ENCODE peak calls at places on chromosome 16, in eight cellular contexts. D is BJ, U is GM12865, J is AG04450, C is mesenchymal stem cell, X is uterus, T is fibroblast of the aortic adventitia, Y is cardiac muscle cell. L is an unnamed sample.
A peak's percentile ranks its signal among the peaks of the same experiment; 100 is the strongest.

GRCh38 chr16:76654421-76654820 is 377.2 kb downstream of the CNTNAP4 start:
- DNase-seq in D (no peak), X (no peak), U (no peak), J (no peak), Y (no peak), C (no peak), T (no peak), L (no peak)

GRCh38 chr16:27235055-27235937 is 32.0 kb downstream of the KDM8 start:
- DNase-seq in U (peak; percentile 83), Y (peak; percentile 96), J (no peak), C (peak; percentile 96), X (peak; percentile 83), T (peak; percentile 93), D (peak; percentile 65), L (peak; percentile 87)

GRCh38 chr16:50259334-50260205 is 6.8 kb upstream of the ADCY7 start:
- DNase-seq in D (no peak), J (no peak), T (peak; percentile 46), Y (peak; percentile 66), X (peak; percentile 44), U (no peak), C (peak; percentile 24), L (no peak)

GRCh38 chr16:65547799-65548446 is 426.1 kb upstream of the CDH11 start:
- DNase-seq in J (peak; percentile 83), X (no peak), T (peak; percentile 98), Y (peak; percentile 98), U (no peak), D (peak; percentile 80), C (peak; percentile 81), L (no peak)

GRCh38 chr16:4376126-4376819 is 4.6 kb downstream of the VASN start:
- DNase-seq in Y (peak; percentile 92), X (peak; percentile 97), C (no peak), T (peak; percentile 94), D (no peak), U (no peak), J (peak; percentile 57), L (peak; percentile 93)

GRCh38 chr16:15607700-15608396 is 35.1 kb downstream of the MARF1 start:
- DNase-seq in D (no peak), Y (peak; percentile 65), X (peak; percentile 58), C (peak; percentile 85), U (no peak), T (peak; percentile 45), J (peak; percentile 18), L (peak; percentile 39)

GRCh38 chr16:21023509-21024202 is 123.1 kb downstream of the LYRM1 start:
- DNase-seq in D (no peak), X (no peak), U (no peak), T (peak; percentile 33), J (no peak), Y (peak; percentile 64), C (no peak), L (no peak)

GRCh38 chr16:17154981-17155380 is 315.8 kb downstream of the XYLT1 start:
- DNase-seq in C (no peak), Y (no peak), T (no peak), U (no peak), X (no peak), D (no peak), J (no peak), L (no peak)

GRCh38 chr16:84898447-84898846 is 78.7 kb downstream of the CRISPLD2 start:
- DNase-seq in Y (no peak), D (no peak), X (no peak), U (no peak), J (no peak), T (no peak), C (no peak), L (no peak)

GRCh38 chr16:24685539-24686432 is 43.7 kb upstream of the TNRC6A start:
- DNase-seq in C (peak; percentile 95), U (no peak), T (peak; percentile 79), D (peak; percentile 66), X (peak; percentile 83), J (no peak), Y (peak; percentile 93), L (peak; percentile 64)

GRCh38 chr16:62077998-62078397 is 41.8 kb upstream of the CDH8 start:
- DNase-seq in Y (no peak), T (no peak), U (peak; percentile 8), J (no peak), X (no peak), C (no peak), D (no peak), L (no peak)

GRCh38 chr16:74143171-74143570 is 153.4 kb upstream of the PSMD7 start:
- DNase-seq in J (no peak), C (no peak), D (no peak), X (no peak), T (no peak), Y (no peak), U (no peak), L (no peak)

GRCh38 chr16:75341934-75342811 is 90.7 kb upstream of the BCAR1 start:
- DNase-seq in T (peak; percentile 73), C (peak; percentile 63), Y (peak; percentile 56), D (peak; percentile 39), X (no peak), U (no peak), J (no peak), L (no peak)

GRCh38 chr16:14193316-14193871 is 122.3 kb downstream of the MRTFB start:
- DNase-seq in J (no peak), Y (no peak), X (no peak), C (no peak), D (no peak), T (no peak), U (peak; percentile 70), L (no peak)

GRCh38 chr16:56736476-56736875 is 6.5 kb downstream of the NUP93 start:
- DNase-seq in T (no peak), C (no peak), Y (no peak), D (no peak), J (no peak), X (no peak), U (no peak), L (no peak)

GRCh38 chr16:56657555-56658430 is at the start of gene MT1F:
- DNase-seq in Y (peak; percentile 55), D (no peak), U (peak; percentile 33), C (peak; percentile 49), J (no peak), T (no peak), X (peak; percentile 36), L (peak; percentile 94)

GRCh38 chr16:28869201-28869600 is 5.6 kb downstream of the SH2B1 start:
- DNase-seq in Y (no peak), X (no peak), T (no peak), D (no peak), U (no peak), C (no peak), J (no peak), L (no peak)

GRCh38 chr16:52912565-52913173 is 140.0 kb downstream of the CHD9NB start:
- DNase-seq in J (peak; percentile 6), C (peak; percentile 31), X (peak; percentile 24), D (no peak), T (peak; percentile 25), U (peak; percentile 67), Y (peak; percentile 65), L (no peak)

GRCh38 chr16:15434425-15435215 is at the start of gene BMERB1:
- DNase-seq in J (no peak), X (peak; percentile 74), T (peak; percentile 77), C (peak; percentile 83), U (peak; percentile 34), D (no peak), Y (peak; percentile 82), L (no peak)

GRCh38 chr16:21339927-21340326 is 61.8 kb upstream of the CRYM start:
- DNase-seq in J (no peak), D (no peak), Y (no peak), T (peak; percentile 42), C (no peak), U (no peak), X (no peak), L (no peak)

DNA sequence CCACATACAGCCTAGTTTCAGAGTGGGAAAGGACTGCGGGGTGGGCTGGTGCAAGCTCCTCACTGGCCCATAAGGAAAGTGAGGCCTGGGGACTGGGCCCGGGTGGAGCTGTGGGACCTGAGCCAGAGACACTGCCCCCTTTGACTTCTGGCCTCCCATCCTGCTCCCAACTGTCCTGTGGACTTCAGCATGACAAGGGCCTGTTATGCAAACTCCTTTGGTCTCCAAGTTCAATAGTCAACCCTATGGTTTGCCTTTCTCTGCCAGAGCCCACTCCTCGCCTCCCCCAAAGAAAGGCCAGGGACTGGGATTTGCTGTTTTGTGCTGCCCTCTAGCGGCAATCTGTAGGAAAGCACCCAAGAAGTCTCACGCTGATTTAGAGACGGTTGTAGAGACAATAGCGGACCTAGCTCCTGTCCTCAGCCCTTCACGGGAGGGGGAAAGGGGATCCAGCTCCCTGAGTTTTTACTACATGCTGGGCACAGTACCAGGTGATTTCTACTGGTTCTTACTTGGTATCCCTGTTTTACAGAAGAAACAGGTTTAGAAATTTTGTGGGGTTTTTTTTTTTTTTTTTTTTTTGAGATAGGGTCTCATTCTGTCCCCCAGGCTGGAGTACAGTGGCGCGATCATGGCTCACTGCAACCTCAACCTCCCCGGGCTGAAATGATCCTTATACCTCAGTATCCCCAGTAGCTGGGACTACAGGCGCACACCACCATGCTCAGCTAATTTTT is 1.2 kb upstream of the TLCD3B start:
- DNase-seq in T (peak; percentile 80), C (peak; percentile 66), J (no peak), D (no peak), Y (peak; percentile 78), U (peak; percentile 81), X (peak; percentile 36), L (peak; percentile 6)
- H3K4me3 ChIP-seq in T (no peak overlapping the region), C (no peak overlapping the region), J (no peak overlapping the region), D (no peak overlapping the region), Y (no peak overlapping the region), U (no peak overlapping the region), X (no peak overlapping the region), L (no peak overlapping the region)

DNA sequence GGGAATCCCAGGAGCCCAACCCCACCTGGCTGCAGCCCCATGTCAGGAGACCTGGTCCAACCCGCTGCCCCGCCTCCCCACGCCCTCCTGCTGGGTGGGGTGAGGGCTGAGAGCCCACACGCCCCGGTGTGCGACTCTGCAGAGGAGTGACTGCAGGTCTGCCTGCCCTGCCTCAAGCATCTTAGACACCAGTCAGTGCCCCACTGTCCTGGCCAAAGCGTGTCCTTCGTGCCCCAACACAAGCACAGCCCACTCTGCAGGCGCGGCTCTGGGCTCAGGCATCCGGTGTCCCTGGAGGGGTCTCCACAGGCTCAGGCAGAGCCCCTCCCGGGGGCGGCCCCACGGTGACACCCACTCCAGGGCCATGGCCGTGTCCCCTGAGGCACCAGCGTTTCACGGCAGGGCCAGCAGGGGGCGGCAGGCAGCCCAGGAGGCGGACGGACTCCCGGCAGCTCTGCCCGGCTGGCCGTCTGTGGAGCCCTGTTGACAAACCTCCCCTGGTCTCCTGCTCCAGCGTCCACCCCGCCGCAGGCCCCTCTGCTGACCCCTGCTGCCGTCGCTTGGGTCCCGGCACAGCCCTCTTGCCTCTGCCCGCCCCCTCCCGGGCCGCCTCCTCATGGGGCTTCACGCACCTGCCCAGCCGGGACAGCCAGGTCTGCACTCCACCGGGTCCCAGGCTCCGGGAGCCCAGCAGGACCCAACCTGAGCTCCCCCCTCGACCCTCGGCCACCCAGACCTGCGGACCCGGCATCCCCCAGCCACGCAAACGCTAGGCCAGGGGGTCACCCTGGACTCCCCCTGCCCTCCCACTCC is 8.6 kb upstream of the UBE2I start:
- DNase-seq in T (peak; percentile 32), X (peak; percentile 33), U (peak; percentile 71), D (no peak), Y (peak; percentile 62), J (no peak), C (peak; percentile 54), L (peak; percentile 67)
- H3K4me3 ChIP-seq in T (no peak overlapping the region), X (no peak overlapping the region), U (no peak overlapping the region), D (no peak overlapping the region), Y (no peak overlapping the region), J (no peak overlapping the region), C (no peak overlapping the region), L (no peak overlapping the region)

GRCh38 chr16:30428055-30428454 is 1.8 kb downstream of the DCTPP1 start:
- DNase-seq in Y (no peak), C (no peak), T (no peak), U (no peak), D (no peak), X (no peak), J (no peak), L (no peak)
- H3K4me3 ChIP-seq in Y (no peak overlapping the region), C (no peak overlapping the region), T (no peak overlapping the region), U (no peak overlapping the region), D (no peak overlapping the region), X (no peak overlapping the region), J (no peak overlapping the region), L (no peak overlapping the region)

GRCh38 chr16:78183886-78184553 is 84.6 kb downstream of the WWOX start:
- DNase-seq in J (no peak), T (no peak), C (peak; percentile 20), Y (no peak), X (peak; percentile 18), D (no peak), U (no peak), L (no peak)
- H3K4me3 ChIP-seq in J (peak overlapping the region; percentile 35), T (no peak overlapping the region), C (peak overlapping the region; percentile 43), Y (no peak overlapping the region), X (no peak overlapping the region), D (no peak overlapping the region), U (no peak overlapping the region), L (no peak overlapping the region)